ENCODE peak calls at places on chromosomes 4 and X, in six cellular contexts. S is SK-N-SH, W is MM.1S, T is hepatocyte, K is HCT116, A is OCI-LY7. E is an unnamed sample.

GRCh38 chr4:1318488-1319213 is 28.4 kb upstream of the UVSSA start:
- DNase-seq in K (peak), A (no peak), W (no peak), S (no peak), T (no peak), E (no peak)

GRCh38 chr4:732911-733630 is 27.4 kb downstream of the PCGF3 start:
- DNase-seq in A (no peak), T (no peak), K (no peak), S (no peak), W (no peak), E (no peak)

GRCh38 chr4:180827610-180828009 is 1415.6 kb upstream of the TENM3 start:
- DNase-seq in S (no peak), K (no peak), T (peak), A (no peak), W (no peak), E (peak)

GRCh38 chr4:164876680-164877324 is at the start of gene APELA:
- DNase-seq in T (peak), S (no peak), K (no peak), A (no peak), W (no peak), E (peak)

GRCh38 chrX:46722742-46723568 is 36.0 kb downstream of the SLC9A7 start:
- DNase-seq in S (no peak), T (no peak), K (no peak), W (no peak), A (no peak), E (peak)

GRCh38 chrX:367349-367748 is 19.4 kb downstream of the PPP2R3B start:
- DNase-seq in K (no peak), W (no peak), T (no peak), A (no peak), S (no peak), E (no peak)

GRCh38 chrX:54747713-54748393 is 50.2 kb downstream of the ITIH6 start:
- DNase-seq in S (no peak), W (no peak), T (no peak), A (no peak), K (no peak), E (no peak)

GRCh38 chr4:83139514-83140156 is 25.1 kb upstream of the PLAC8 start:
- DNase-seq in T (peak), K (no peak), S (no peak), A (no peak), W (no peak), E (no peak)

GRCh38 chr4:26326791-26327190 is 6.0 kb downstream of the RBPJ start:
- DNase-seq in W (no peak), A (no peak), T (no peak), S (no peak), K (no peak), E (peak)

GRCh38 chr4:98557497-98557896 is 100.9 kb downstream of the TSPAN5 start:
- DNase-seq in A (no peak), S (no peak), T (no peak), K (peak), W (no peak), E (peak)
- TF ChIP-seq EZH2phosphoT487 in A (no peak), S (no peak), T (no peak), K (no peak), W (no peak), E (no peak)

GRCh38 chr4:106358899-106359298 is 9.7 kb downstream of the GIMD1 start:
- DNase-seq in T (no peak), A (no peak), S (no peak), W (no peak), K (no peak), E (peak)
- TF ChIP-seq EZH2phosphoT487 in T (no peak), A (no peak), S (no peak), W (no peak), K (no peak), E (no peak)

GRCh38 chrX:19862634-19863236 is 24.7 kb downstream of the SH3KBP1 start:
- DNase-seq in K (no peak), A (no peak), W (no peak), S (no peak), T (no peak), E (no peak)
- TF ChIP-seq EZH2phosphoT487 in K (no peak), A (no peak), W (no peak), S (no peak), T (no peak), E (no peak)

GRCh38 chr4:63937961-63938360 is 471.3 kb downstream of the TECRL start:
- DNase-seq in T (peak), A (no peak), W (no peak), K (no peak), S (no peak), E (peak)
- TF ChIP-seq EZH2phosphoT487 in T (no peak), A (no peak), W (no peak), K (no peak), S (no peak), E (no peak)